ENCODE peak calls at places on chromosome 11, in seven cellular contexts. One of them, this sample, is unnamed.

GRCh38 chr11:79021601-79022000 is 419.2 kb downstream of the TENM4 start:
- DNase-seq in fibroblast of mammary gland: no peak
- DNase-seq in astrocyte of the spinal cord: no peak
- DNase-seq in epithelial cell of esophagus: no peak
- DNase-seq in dorsolateral prefrontal cortex: no peak
- DNase-seq in progenitor cell of endocrine pancreas: no peak
- DNase-seq in mucosa of descending colon: no peak
- DNase-seq in this sample: no peak

GRCh38 chr11:115325523-115325922 is 178.7 kb downstream of the CADM1 start:
- DNase-seq in dorsolateral prefrontal cortex: no peak
- DNase-seq in progenitor cell of endocrine pancreas: no peak
- DNase-seq in epithelial cell of esophagus: no peak
- DNase-seq in astrocyte of the spinal cord: no peak
- DNase-seq in fibroblast of mammary gland: no peak
- DNase-seq in mucosa of descending colon: no peak
- DNase-seq in this sample: no peak

GRCh38 chr11:119218141-119218878 is 12.2 kb downstream of the CBL start:
- DNase-seq in fibroblast of mammary gland: peak
- DNase-seq in mucosa of descending colon: no peak
- DNase-seq in epithelial cell of esophagus: peak
- DNase-seq in astrocyte of the spinal cord: peak
- DNase-seq in dorsolateral prefrontal cortex: no peak
- DNase-seq in progenitor cell of endocrine pancreas: no peak
- DNase-seq in this sample: no peak

GRCh38 chr11:10295056-10295901 is 1.3 kb upstream of the SBF2 start:
- DNase-seq in dorsolateral prefrontal cortex: no peak
- DNase-seq in epithelial cell of esophagus: no peak
- DNase-seq in progenitor cell of endocrine pancreas: no peak
- DNase-seq in fibroblast of mammary gland: no peak
- DNase-seq in astrocyte of the spinal cord: no peak
- DNase-seq in mucosa of descending colon: no peak
- DNase-seq in this sample: no peak

GRCh38 chr11:6601041-6601461 is 2.4 kb downstream of the RRP8 start:
- DNase-seq in epithelial cell of esophagus: no peak
- DNase-seq in fibroblast of mammary gland: no peak
- DNase-seq in dorsolateral prefrontal cortex: no peak
- DNase-seq in astrocyte of the spinal cord: no peak
- DNase-seq in progenitor cell of endocrine pancreas: no peak
- DNase-seq in mucosa of descending colon: no peak
- DNase-seq in this sample: no peak

GRCh38 chr11:75351541-75352416 is at the start of gene ARRB1:
- DNase-seq in mucosa of descending colon: peak
- DNase-seq in progenitor cell of endocrine pancreas: peak
- DNase-seq in epithelial cell of esophagus: peak
- DNase-seq in dorsolateral prefrontal cortex: no peak
- DNase-seq in fibroblast of mammary gland: no peak
- DNase-seq in astrocyte of the spinal cord: no peak
- DNase-seq in this sample: peak

GRCh38 chr11:104327864-104328513 is 164.0 kb upstream of the PDGFD start:
- DNase-seq in epithelial cell of esophagus: no peak
- DNase-seq in astrocyte of the spinal cord: no peak
- DNase-seq in dorsolateral prefrontal cortex: no peak
- DNase-seq in fibroblast of mammary gland: no peak
- DNase-seq in mucosa of descending colon: no peak
- DNase-seq in progenitor cell of endocrine pancreas: no peak
- DNase-seq in this sample: no peak

GRCh38 chr11:2156416-2157182 is 4.4 kb downstream of the INS start:
- DNase-seq in astrocyte of the spinal cord: peak
- DNase-seq in fibroblast of mammary gland: peak
- DNase-seq in progenitor cell of endocrine pancreas: peak
- DNase-seq in mucosa of descending colon: peak
- DNase-seq in epithelial cell of esophagus: peak
- DNase-seq in dorsolateral prefrontal cortex: peak
- DNase-seq in this sample: peak

GRCh38 chr11:102831128-102831708 is 12.2 kb downstream of the MMP3 start:
- DNase-seq in astrocyte of the spinal cord: peak
- DNase-seq in dorsolateral prefrontal cortex: no peak
- DNase-seq in progenitor cell of endocrine pancreas: peak
- DNase-seq in mucosa of descending colon: peak
- DNase-seq in epithelial cell of esophagus: peak
- DNase-seq in fibroblast of mammary gland: peak
- DNase-seq in this sample: no peak

GRCh38 chr11:63974259-63975143 is at the start of gene COX8A:
- DNase-seq in mucosa of descending colon: peak
- DNase-seq in epithelial cell of esophagus: peak
- DNase-seq in astrocyte of the spinal cord: peak
- DNase-seq in dorsolateral prefrontal cortex: peak
- DNase-seq in fibroblast of mammary gland: peak
- DNase-seq in progenitor cell of endocrine pancreas: peak
- DNase-seq in this sample: peak
- TF ChIP-seq CTCF in mucosa of descending colon: no peak
- TF ChIP-seq CTCF in epithelial cell of esophagus: peak
- TF ChIP-seq CTCF in astrocyte of the spinal cord: peak
- TF ChIP-seq CTCF in dorsolateral prefrontal cortex: no peak
- TF ChIP-seq CTCF in fibroblast of mammary gland: no peak
- TF ChIP-seq CTCF in progenitor cell of endocrine pancreas: peak
- TF ChIP-seq CTCF in this sample: peak

GRCh38 chr11:70158201-70158600 is 44.9 kb upstream of the FADD start:
- DNase-seq in progenitor cell of endocrine pancreas: no peak
- DNase-seq in fibroblast of mammary gland: no peak
- DNase-seq in astrocyte of the spinal cord: peak
- DNase-seq in epithelial cell of esophagus: no peak
- DNase-seq in dorsolateral prefrontal cortex: no peak
- DNase-seq in mucosa of descending colon: no peak
- DNase-seq in this sample: no peak
- TF ChIP-seq CTCF in progenitor cell of endocrine pancreas: peak
- TF ChIP-seq CTCF in fibroblast of mammary gland: peak
- TF ChIP-seq CTCF in astrocyte of the spinal cord: peak
- TF ChIP-seq CTCF in epithelial cell of esophagus: peak
- TF ChIP-seq CTCF in dorsolateral prefrontal cortex: no peak
- TF ChIP-seq CTCF in mucosa of descending colon: no peak
- TF ChIP-seq CTCF in this sample: peak

GRCh38 chr11:19800162-19800561 is 87.5 kb downstream of the NAV2 start:
- DNase-seq in progenitor cell of endocrine pancreas: no peak
- DNase-seq in epithelial cell of esophagus: no peak
- DNase-seq in dorsolateral prefrontal cortex: no peak
- DNase-seq in mucosa of descending colon: peak
- DNase-seq in fibroblast of mammary gland: no peak
- DNase-seq in astrocyte of the spinal cord: no peak
- DNase-seq in this sample: no peak
- TF ChIP-seq CTCF in progenitor cell of endocrine pancreas: peak
- TF ChIP-seq CTCF in epithelial cell of esophagus: peak
- TF ChIP-seq CTCF in dorsolateral prefrontal cortex: peak
- TF ChIP-seq CTCF in mucosa of descending colon: no peak
- TF ChIP-seq CTCF in fibroblast of mammary gland: peak
- TF ChIP-seq CTCF in astrocyte of the spinal cord: peak
- TF ChIP-seq CTCF in this sample: no peak

GRCh38 chr11:25737071-25737675 is 594.8 kb upstream of the ANO3 start:
- DNase-seq in progenitor cell of endocrine pancreas: no peak
- DNase-seq in dorsolateral prefrontal cortex: no peak
- DNase-seq in mucosa of descending colon: no peak
- DNase-seq in astrocyte of the spinal cord: no peak
- DNase-seq in fibroblast of mammary gland: no peak
- DNase-seq in epithelial cell of esophagus: no peak
- DNase-seq in this sample: no peak
- TF ChIP-seq CTCF in progenitor cell of endocrine pancreas: no peak
- TF ChIP-seq CTCF in dorsolateral prefrontal cortex: no peak
- TF ChIP-seq CTCF in mucosa of descending colon: no peak
- TF ChIP-seq CTCF in astrocyte of the spinal cord: no peak
- TF ChIP-seq CTCF in fibroblast of mammary gland: no peak
- TF ChIP-seq CTCF in epithelial cell of esophagus: no peak
- TF ChIP-seq CTCF in this sample: no peak

DNA sequence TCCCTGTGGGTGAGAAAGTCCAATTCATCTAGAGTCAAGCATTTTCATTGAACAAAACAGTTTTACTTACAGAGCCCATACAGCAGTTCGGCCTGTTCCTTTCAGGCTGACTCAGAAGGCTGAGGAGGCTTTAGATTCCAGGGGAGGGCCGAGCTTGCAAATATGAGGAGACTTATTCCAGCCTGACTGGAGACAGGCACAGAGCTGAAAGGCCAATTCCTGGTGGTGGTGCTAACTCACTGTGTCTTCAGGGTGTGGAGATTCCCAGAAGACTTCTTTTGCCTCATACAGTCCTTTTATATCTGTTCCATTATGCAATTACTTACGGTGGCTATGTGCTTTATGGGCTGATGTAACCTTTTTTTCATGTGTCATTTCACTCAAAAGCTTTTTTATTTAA is at the start of gene OR51E2:
- DNase-seq in mucosa of descending colon: no peak
- DNase-seq in astrocyte of the spinal cord: peak
- DNase-seq in fibroblast of mammary gland: no peak
- DNase-seq in progenitor cell of endocrine pancreas: no peak
- DNase-seq in dorsolateral prefrontal cortex: no peak
- DNase-seq in epithelial cell of esophagus: peak
- DNase-seq in this sample: no peak
- TF ChIP-seq CTCF in mucosa of descending colon: no peak
- TF ChIP-seq CTCF in astrocyte of the spinal cord: no peak
- TF ChIP-seq CTCF in fibroblast of mammary gland: no peak
- TF ChIP-seq CTCF in progenitor cell of endocrine pancreas: no peak
- TF ChIP-seq CTCF in dorsolateral prefrontal cortex: no peak
- TF ChIP-seq CTCF in epithelial cell of esophagus: no peak
- TF ChIP-seq CTCF in this sample: no peak

GRCh38 chr11:129698212-129698611 is 117.4 kb upstream of the TMEM45B start:
- DNase-seq in epithelial cell of esophagus: no peak
- DNase-seq in astrocyte of the spinal cord: no peak
- DNase-seq in progenitor cell of endocrine pancreas: no peak
- DNase-seq in fibroblast of mammary gland: no peak
- DNase-seq in mucosa of descending colon: no peak
- DNase-seq in dorsolateral prefrontal cortex: no peak
- DNase-seq in this sample: no peak

GRCh38 chr11:129696309-129696989 is 119.2 kb upstream of the TMEM45B start:
- DNase-seq in fibroblast of mammary gland: no peak
- DNase-seq in progenitor cell of endocrine pancreas: no peak
- DNase-seq in astrocyte of the spinal cord: no peak
- DNase-seq in dorsolateral prefrontal cortex: no peak
- DNase-seq in mucosa of descending colon: no peak
- DNase-seq in epithelial cell of esophagus: no peak
- DNase-seq in this sample: no peak

GRCh38 chr11:129694966-129695365 is 120.7 kb upstream of the TMEM45B start:
- DNase-seq in mucosa of descending colon: no peak
- DNase-seq in epithelial cell of esophagus: peak
- DNase-seq in astrocyte of the spinal cord: peak
- DNase-seq in dorsolateral prefrontal cortex: no peak
- DNase-seq in fibroblast of mammary gland: peak
- DNase-seq in progenitor cell of endocrine pancreas: no peak
- DNase-seq in this sample: no peak

GRCh38 chr11:129694538-129694937 is 121.1 kb upstream of the TMEM45B start:
- DNase-seq in progenitor cell of endocrine pancreas: no peak
- DNase-seq in dorsolateral prefrontal cortex: no peak
- DNase-seq in fibroblast of mammary gland: no peak
- DNase-seq in astrocyte of the spinal cord: no peak
- DNase-seq in epithelial cell of esophagus: no peak
- DNase-seq in mucosa of descending colon: peak
- DNase-seq in this sample: no peak

GRCh38 chr11:129695543-129696308 is 119.9 kb upstream of the TMEM45B start:
- DNase-seq in progenitor cell of endocrine pancreas: peak
- DNase-seq in fibroblast of mammary gland: peak
- DNase-seq in dorsolateral prefrontal cortex: no peak
- DNase-seq in epithelial cell of esophagus: peak
- DNase-seq in astrocyte of the spinal cord: peak
- DNase-seq in mucosa of descending colon: peak
- DNase-seq in this sample: peak
- TF ChIP-seq CTCF in progenitor cell of endocrine pancreas: peak
- TF ChIP-seq CTCF in fibroblast of mammary gland: peak
- TF ChIP-seq CTCF in dorsolateral prefrontal cortex: peak
- TF ChIP-seq CTCF in epithelial cell of esophagus: peak
- TF ChIP-seq CTCF in astrocyte of the spinal cord: peak
- TF ChIP-seq CTCF in mucosa of descending colon: peak
- TF ChIP-seq CTCF in this sample: peak

DNA sequence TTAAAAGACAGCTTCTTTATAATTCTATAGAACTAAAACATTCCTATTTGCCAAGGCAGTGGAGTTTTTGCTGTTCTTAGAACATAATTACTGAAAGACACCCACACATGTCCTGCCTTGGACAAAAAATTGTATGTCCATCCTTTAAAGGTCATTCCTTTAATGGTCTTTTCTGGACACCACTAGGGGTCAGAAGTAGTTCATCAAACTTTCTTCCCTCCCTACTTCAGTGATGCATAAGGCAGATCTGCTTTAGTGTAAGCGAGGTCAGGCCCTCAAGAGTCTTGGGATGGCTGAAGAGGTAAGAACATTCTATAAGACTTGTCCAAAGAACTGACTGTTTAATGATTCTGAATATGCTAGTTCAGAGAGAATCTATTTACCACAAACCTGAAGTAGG is 4.3 kb upstream of the OR51V1 start:
- DNase-seq in mucosa of descending colon: no peak
- DNase-seq in progenitor cell of endocrine pancreas: no peak
- DNase-seq in astrocyte of the spinal cord: peak
- DNase-seq in dorsolateral prefrontal cortex: no peak
- DNase-seq in fibroblast of mammary gland: peak
- DNase-seq in epithelial cell of esophagus: peak
- DNase-seq in this sample: no peak
- TF ChIP-seq CTCF in mucosa of descending colon: no peak
- TF ChIP-seq CTCF in progenitor cell of endocrine pancreas: peak
- TF ChIP-seq CTCF in astrocyte of the spinal cord: peak
- TF ChIP-seq CTCF in dorsolateral prefrontal cortex: peak
- TF ChIP-seq CTCF in fibroblast of mammary gland: peak
- TF ChIP-seq CTCF in epithelial cell of esophagus: peak
- TF ChIP-seq CTCF in this sample: peak

GRCh38 chr11:33835143-33835878 is 56.6 kb downstream of the LMO2 start:
- DNase-seq in mucosa of descending colon: peak
- DNase-seq in astrocyte of the spinal cord: peak
- DNase-seq in epithelial cell of esophagus: peak
- DNase-seq in dorsolateral prefrontal cortex: no peak
- DNase-seq in progenitor cell of endocrine pancreas: no peak
- DNase-seq in fibroblast of mammary gland: peak
- DNase-seq in this sample: no peak
- TF ChIP-seq CTCF in mucosa of descending colon: no peak
- TF ChIP-seq CTCF in astrocyte of the spinal cord: peak
- TF ChIP-seq CTCF in epithelial cell of esophagus: no peak
- TF ChIP-seq CTCF in dorsolateral prefrontal cortex: peak
- TF ChIP-seq CTCF in progenitor cell of endocrine pancreas: no peak
- TF ChIP-seq CTCF in fibroblast of mammary gland: peak
- TF ChIP-seq CTCF in this sample: peak

This sample was measured in type B pancreatic cell.